ENCODE peak calls at places on chromosomes 7 and 10, in four cellular contexts. M is activated naive CD8-positive, alpha-beta T cell treated with anti-CD3 and anti-CD28 coated beads for 36 hours; R is GM13977; Y is stimulated activated CD4-positive, alpha-beta T cell treated with anti-CD3 and anti-CD28 coated beads, TNF-alpha, amount 100 ng/mL, for 4 hours. G is an unnamed sample.

GRCh38 chr10:4120454-4120853 is 335.4 kb upstream of the KLF6 start:
- DNase-seq in M (no peak), R (no peak), Y (no peak), G (no peak)

GRCh38 chr10:104340692-104341091 is 2.4 kb upstream of the ITPRIP start:
- DNase-seq in M (no peak), R (no peak), Y (no peak), G (no peak)

GRCh38 chr10:96130326-96130758 is 245 bp downstream of the ZNF518A start:
- DNase-seq in M (peak), R (peak), Y (peak), G (peak)

GRCh38 chr7:24769863-24770262 is 12.6 kb upstream of the GSDME start:
- DNase-seq in M (no peak), R (no peak), Y (no peak), G (no peak)

GRCh38 chr7:157841757-157842390 is 505.1 kb downstream of the DNAJB6 start:
- DNase-seq in M (no peak), R (no peak), Y (no peak), G (no peak)

GRCh38 chr7:113283861-113284260 is 165.5 kb upstream of the SMIM30 start:
- DNase-seq in M (no peak), R (no peak), Y (no peak), G (no peak)

GRCh38 chr10:63671317-63671937 is 150.2 kb downstream of the REEP3 start:
- DNase-seq in M (no peak), R (no peak), Y (no peak), G (no peak)

GRCh38 chr7:40887099-40887498 is 752.3 kb downstream of the SUGCT start:
- DNase-seq in M (no peak), R (no peak), Y (no peak), G (no peak)

GRCh38 chr10:113020838-113021237 is 70.8 kb downstream of the TCF7L2 start:
- DNase-seq in M (no peak), R (no peak), Y (no peak), G (no peak)

GRCh38 chr7:123410273-123410928 is 124.0 kb downstream of the IQUB start:
- DNase-seq in M (no peak), R (no peak), Y (no peak), G (no peak)

GRCh38 chr10:105834261-105835059 is 1193.4 kb downstream of the SORCS3 start:
- DNase-seq in M (no peak), R (no peak), Y (no peak), G (no peak)

GRCh38 chr10:117823980-117824379 is 222.8 kb downstream of the RAB11FIP2 start:
- DNase-seq in M (no peak), R (no peak), Y (no peak), G (no peak)

GRCh38 chr10:68955414-68955785 is 570 bp upstream of the DDX21 start:
- DNase-seq in M (peak), R (no peak), Y (no peak), G (no peak)

GRCh38 chr10:68261132-68261856 is 29.4 kb upstream of the ATOH7 start:
- DNase-seq in M (no peak), R (no peak), Y (no peak), G (no peak)

GRCh38 chr10:29428486-29428885 is 139.6 kb downstream of the LYZL1 start:
- DNase-seq in M (no peak), R (no peak), Y (no peak), G (no peak)

GRCh38 chr10:115981056-115981455 is 291.9 kb downstream of the GFRA1 start:
- DNase-seq in M (no peak), R (no peak), Y (no peak), G (no peak)

GRCh38 chr7:149573519-149573918 is 75.9 kb upstream of the ZNF746 start:
- DNase-seq in M (no peak), R (no peak), Y (no peak), G (no peak)

GRCh38 chr7:93148727-93149126 is 542 bp upstream of the SAMD9L start:
- DNase-seq in M (no peak), R (no peak), Y (no peak), G (no peak)

GRCh38 chr7:5143935-5144903 is 45.8 kb upstream of the WIPI2 start:
- DNase-seq in M (peak), R (peak), Y (peak), G (peak)

GRCh38 chr10:103227416-103227815 is 18.3 kb upstream of the RPEL1 start:
- DNase-seq in M (no peak), R (no peak), Y (no peak), G (no peak)

GRCh38 chr10:90968448-90969086 is 47.7 kb upstream of the ANKRD1 start:
- DNase-seq in M (no peak), R (no peak), Y (no peak), G (no peak)

GRCh38 chr10:47253651-47254375 is 46.2 kb upstream of the GDF10 start:
- DNase-seq in M (no peak), R (no peak), Y (no peak), G (no peak)

GRCh38 chr10:62911210-62911963 is 95.2 kb upstream of the EGR2 start:
- DNase-seq in M (no peak), R (no peak), Y (no peak), G (no peak)

GRCh38 chr10:113015201-113015600 is 65.2 kb downstream of the TCF7L2 start:
- DNase-seq in M (no peak), R (no peak), Y (no peak), G (no peak)

GRCh38 chr10:99540339-99540672 is 7.6 kb downstream of the NKX2-3 start:
- DNase-seq in M (no peak), R (no peak), Y (no peak), G (no peak)

GRCh38 chr7:39644170-39644569 is 20.8 kb downstream of the RALA start:
- DNase-seq in M (no peak), R (no peak), Y (no peak), G (no peak)

GRCh38 chr7:79452032-79452494 is 1.4 kb downstream of the MAGI2 start:
- DNase-seq in M (peak), R (peak), Y (no peak), G (no peak)

GRCh38 chr10:93773120-93773519 is 15.4 kb downstream of the LGI1 start:
- DNase-seq in M (no peak), R (no peak), Y (no peak), G (no peak)

GRCh38 chr7:112501958-112502503 is 21.2 kb downstream of the LSMEM1 start:
- DNase-seq in M (no peak), R (no peak), Y (no peak), G (no peak)

G was measured in GM20000.